ENCODE peak calls at places on chromosomes 4 and X, in nine cellular contexts. F is psoas muscle, G is WERI-Rb-1, U is upper lobe of right lung, R is substantia nigra, B is mammary epithelial cell, W is suprapubic skin, C is transverse colon, V is spleen. A is an unnamed sample.

GRCh38 chr4:41424541-41424940 is 113.4 kb upstream of the LIMCH1 start:
- DNase-seq in F (no peak), G (no peak), U (no peak), R (no peak), B (no peak), W (no peak), C (no peak), V (no peak), A (no peak)

GRCh38 chr4:158171456-158171790 is 1.4 kb downstream of the GASK1B start:
- DNase-seq in F (no peak), G (no peak), U (no peak), R (no peak), B (no peak), W (no peak), C (no peak), V (no peak), A (no peak)

GRCh38 chrX:154734101-154734781 is 16.6 kb downstream of the GAB3 start:
- DNase-seq in F (no peak), G (no peak), U (peak), R (peak), B (peak), W (no peak), C (peak), V (peak), A (no peak)

GRCh38 chr4:121656269-121656641 is 40.5 kb downstream of the ANXA5 start:
- DNase-seq in F (no peak), G (peak), U (no peak), R (no peak), B (peak), W (no peak), C (peak), V (no peak), A (peak)

GRCh38 chr4:118313098-118313497 is 39.7 kb downstream of the PRSS12 start:
- DNase-seq in F (no peak), G (no peak), U (no peak), R (no peak), B (no peak), W (no peak), C (no peak), V (no peak), A (no peak)

GRCh38 chr4:46386570-46386969 is 3.4 kb downstream of the GABRA2 start:
- DNase-seq in F (no peak), G (peak), U (no peak), R (no peak), B (no peak), W (no peak), C (no peak), V (no peak), A (no peak)

GRCh38 chr4:169484485-169484884 is 127.9 kb downstream of the NEK1 start:
- DNase-seq in F (no peak), G (no peak), U (no peak), R (no peak), B (no peak), W (no peak), C (no peak), V (no peak), A (no peak)

GRCh38 chrX:40085086-40085551 is 12.6 kb downstream of the BCOR start:
- DNase-seq in F (no peak), G (no peak), U (no peak), R (no peak), B (no peak), W (no peak), C (no peak), V (no peak), A (no peak)

GRCh38 chrX:3143043-3143799 is 102.0 kb downstream of the ARSF start:
- DNase-seq in F (no peak), G (no peak), U (no peak), R (no peak), B (no peak), W (no peak), C (no peak), V (no peak), A (no peak)

GRCh38 chrX:110442631-110443030 is 84.0 kb downstream of the RTL9 start:
- DNase-seq in F (no peak), G (peak), U (no peak), R (no peak), B (peak), W (no peak), C (no peak), V (no peak), A (no peak)

GRCh38 chr4:121726642-121727268 is 30.0 kb upstream of the ANXA5 start:
- DNase-seq in F (no peak), G (peak), U (no peak), R (no peak), B (peak), W (no peak), C (no peak), V (no peak), A (no peak)

GRCh38 chrX:53093177-53093655 is 726 bp upstream of the KANTR start:
- DNase-seq in F (peak), G (peak), U (peak), R (no peak), B (peak), W (peak), C (peak), V (peak), A (no peak)

GRCh38 chr4:75831856-75832405 is 70.3 kb downstream of the PPEF2 start:
- DNase-seq in F (no peak), G (no peak), U (no peak), R (no peak), B (no peak), W (no peak), C (peak), V (no peak), A (no peak)

GRCh38 chr4:21845663-21846062 is 102.9 kb downstream of the KCNIP4 start:
- DNase-seq in F (no peak), G (no peak), U (no peak), R (no peak), B (no peak), W (no peak), C (no peak), V (no peak), A (no peak)

GRCh38 chr4:4284827-4285618 is 4.9 kb downstream of the LYAR start:
- DNase-seq in F (no peak), G (no peak), U (no peak), R (no peak), B (peak), W (no peak), C (peak), V (no peak), A (no peak)

GRCh38 chr4:7444314-7444713 is 9.6 kb upstream of the PSAPL1 start:
- DNase-seq in F (no peak), G (no peak), U (no peak), R (no peak), B (no peak), W (no peak), C (no peak), V (no peak), A (no peak)

GRCh38 chr4:40241936-40242590 is 45.2 kb downstream of the RHOH start:
- DNase-seq in F (no peak), G (no peak), U (no peak), R (no peak), B (no peak), W (no peak), C (no peak), V (no peak), A (no peak)

GRCh38 chrX:112913807-112914206 is 73.2 kb upstream of the AMOT start:
- DNase-seq in F (no peak), G (no peak), U (no peak), R (no peak), B (no peak), W (no peak), C (no peak), V (no peak), A (no peak)

GRCh38 chrX:46446727-46447378 is 98.4 kb downstream of the ZNF674 start:
- DNase-seq in F (peak), G (peak), U (peak), R (peak), B (peak), W (peak), C (peak), V (peak), A (no peak)

GRCh38 chrX:35251229-35251628 is 308.6 kb downstream of the FAM47B start:
- DNase-seq in F (no peak), G (no peak), U (no peak), R (no peak), B (no peak), W (no peak), C (no peak), V (no peak), A (no peak)

GRCh38 chrX:140524556-140524955 is 19.7 kb upstream of the SOX3 start:
- DNase-seq in F (no peak), G (no peak), U (no peak), R (no peak), B (no peak), W (no peak), C (no peak), V (no peak), A (no peak)

GRCh38 chrX:104270916-104271512 is 16.3 kb upstream of the ESX1 start:
- DNase-seq in F (no peak), G (peak), U (no peak), R (no peak), B (peak), W (no peak), C (peak), V (no peak), A (no peak)

GRCh38 chr4:7041851-7042696 is 1.1 kb upstream of the TADA2B start:
- DNase-seq in F (peak), G (peak), U (peak), R (no peak), B (no peak), W (peak), C (peak), V (peak), A (no peak)

GRCh38 chr4:2284934-2285664 is 23.2 kb upstream of the MXD4 start:
- DNase-seq in F (no peak), G (no peak), U (peak), R (no peak), B (peak), W (no peak), C (no peak), V (no peak), A (peak)

GRCh38 chrX:52217494-52218160 is 32.9 kb downstream of the MAGED4 start:
- DNase-seq in F (no peak), G (no peak), U (no peak), R (no peak), B (no peak), W (no peak), C (no peak), V (no peak), A (no peak)

GRCh38 chr4:184762100-184762499 is 28.2 kb upstream of the CENPU start:
- DNase-seq in F (no peak), G (no peak), U (no peak), R (no peak), B (no peak), W (no peak), C (no peak), V (no peak), A (no peak)
- H3K27ac ChIP-seq in F (peak), G (no peak), U (no peak), R (no peak), B (no peak), W (no peak), C (no peak), V (peak), A (no peak)

DNA sequence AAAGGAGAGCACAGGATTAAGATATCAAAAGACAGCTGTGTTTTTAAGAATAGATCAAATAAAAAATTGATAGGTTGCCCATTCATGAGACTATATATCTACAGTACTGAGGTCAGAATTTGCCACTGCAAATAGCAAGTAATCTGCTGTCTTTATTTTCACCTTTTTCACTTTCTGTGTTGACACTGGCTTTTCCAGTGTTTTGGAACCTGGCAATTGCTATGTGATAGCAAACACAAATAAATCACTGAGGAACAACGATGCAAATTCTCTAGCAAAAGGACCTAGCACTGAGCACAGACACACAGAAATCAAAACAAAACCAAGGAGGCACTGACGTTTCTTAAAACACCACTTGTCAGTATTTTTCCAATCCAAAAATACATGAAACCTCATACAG is 210.7 kb downstream of the DHX15 start:
- DNase-seq in F (no peak), G (no peak), U (no peak), R (no peak), B (no peak), W (no peak), C (no peak), V (no peak), A (no peak)
- H3K27ac ChIP-seq in F (no peak), G (no peak), U (no peak), R (no peak), B (no peak), W (no peak), C (no peak), V (no peak), A (no peak)

GRCh38 chr4:163606885-163607284 is 112.4 kb downstream of the TMA16 start:
- DNase-seq in F (no peak), G (no peak), U (no peak), R (no peak), B (no peak), W (no peak), C (no peak), V (no peak), A (no peak)
- H3K27ac ChIP-seq in F (no peak), G (no peak), U (peak), R (no peak), B (no peak), W (no peak), C (no peak), V (peak), A (no peak)

GRCh38 chr4:180057198-180057821 is 2185.9 kb upstream of the TENM3 start:
- DNase-seq in F (no peak), G (peak), U (no peak), R (no peak), B (no peak), W (no peak), C (no peak), V (no peak), A (no peak)
- H3K27ac ChIP-seq in F (no peak), G (no peak), U (no peak), R (no peak), B (no peak), W (no peak), C (no peak), V (no peak), A (no peak)

GRCh38 chrX:150989420-150989819 is 6.3 kb downstream of the HMGB3 start:
- DNase-seq in F (no peak), G (no peak), U (no peak), R (no peak), B (no peak), W (no peak), C (no peak), V (no peak), A (no peak)

GRCh38 chrX:150990910-150991309 is 7.8 kb downstream of the HMGB3 start:
- DNase-seq in F (no peak), G (no peak), U (no peak), R (no peak), B (no peak), W (no peak), C (no peak), V (no peak), A (no peak)
- H3K27ac ChIP-seq in F (no peak), G (no peak), U (no peak), R (no peak), B (no peak), W (no peak), C (no peak), V (no peak), A (no peak)

GRCh38 chr4:123359449-123360306 is 36.9 kb upstream of the SPRY1 start:
- DNase-seq in F (no peak), G (no peak), U (no peak), R (no peak), B (no peak), W (no peak), C (no peak), V (no peak), A (no peak)
- H3K27ac ChIP-seq in F (no peak), G (no peak), U (no peak), R (no peak), B (no peak), W (no peak), C (no peak), V (no peak), A (no peak)

GRCh38 chrX:143621276-143621675 is 14.6 kb downstream of the SLITRK4 start:
- DNase-seq in F (no peak), G (no peak), U (no peak), R (no peak), B (no peak), W (no peak), C (no peak), V (no peak), A (no peak)

DNA sequence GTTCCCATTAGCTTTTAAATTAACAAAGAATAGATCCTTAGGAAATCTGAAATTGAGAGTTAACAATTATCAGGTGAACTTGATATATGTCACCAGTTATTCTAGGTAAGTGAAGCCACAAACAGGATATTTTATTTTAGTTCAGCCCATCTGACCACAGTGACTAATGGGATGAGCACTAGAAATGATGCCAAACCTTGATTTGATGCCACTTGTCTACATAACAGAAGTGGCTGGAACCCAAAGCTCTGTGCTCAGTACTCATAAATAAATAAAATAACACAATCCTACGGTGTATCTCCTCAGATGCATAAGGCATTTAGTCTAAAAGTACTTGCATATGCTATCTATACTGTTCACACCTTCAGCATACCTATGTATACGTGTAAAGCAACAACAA is 12.2 kb downstream of the SLITRK4 start:
- DNase-seq in F (no peak), G (no peak), U (no peak), R (no peak), B (no peak), W (no peak), C (no peak), V (no peak), A (no peak)
- H3K27ac ChIP-seq in F (no peak), G (no peak), U (no peak), R (no peak), B (no peak), W (no peak), C (no peak), V (no peak), A (no peak)